ENCODE peak calls at places on chromosomes 4 and X, in eight cellular contexts. P is NCI-H1105, Y is GM12865, U is lower lobe of right lung, X is HT1080, M is IMR-90, E is NCI-H2171 treated with DMSO at 0.1 percent for 48 hours, G is NCI-H748 treated with DMSO at 0.1 percent for 48 hours. L is an unnamed sample.
A peak's percentile ranks its signal among the peaks of the same experiment; 100 is the strongest.

GRCh38 chr4:110854021-110854678 is 231.3 kb upstream of the PITX2 start:
- DNase-seq in P (no peak), Y (no peak), U (no peak), X (peak; percentile 88), M (peak; percentile 84), E (peak; percentile 40), G (no peak), L (peak; percentile 25)

GRCh38 chr4:61373901-61374611 is 173.9 kb downstream of the ADGRL3 start:
- DNase-seq in P (no peak), Y (no peak), U (no peak), X (peak; percentile 60), M (peak; percentile 7), E (no peak), G (no peak), L (no peak)

GRCh38 chrX:134431894-134432293 is 28.1 kb upstream of the HPRT1 start:
- DNase-seq in P (no peak), Y (peak; percentile 18), U (no peak), X (peak; percentile 86), M (peak; percentile 66), E (no peak), G (no peak), L (no peak)

GRCh38 chr4:73479323-73479722 is 2.2 kb upstream of the AFM start:
- DNase-seq in P (no peak), Y (no peak), U (no peak), X (no peak), M (no peak), E (no peak), G (no peak), L (no peak)

GRCh38 chrX:55342533-55343501 is 78.1 kb upstream of the PAGE3 start:
- DNase-seq in P (peak; percentile 34), Y (peak; percentile 43), U (no peak), X (peak; percentile 8), M (no peak), E (peak; percentile 4), G (peak; percentile 9), L (peak; percentile 14)

GRCh38 chr4:11589676-11590075 is 161.0 kb upstream of the HS3ST1 start:
- DNase-seq in P (no peak), Y (no peak), U (no peak), X (peak; percentile 72), M (peak; percentile 69), E (no peak), G (no peak), L (no peak)

GRCh38 chr4:177405508-177405907 is 36.7 kb downstream of the AGA start:
- DNase-seq in P (no peak), Y (no peak), U (no peak), X (peak; percentile 4), M (no peak), E (no peak), G (no peak), L (no peak)

GRCh38 chr4:25563071-25563564 is 92.5 kb upstream of the SLC34A2 start:
- DNase-seq in P (no peak), Y (no peak), U (peak; percentile 81), X (no peak), M (no peak), E (peak; percentile 64), G (peak; percentile 19), L (no peak)

GRCh38 chr4:138572007-138572406 is 329.9 kb upstream of the SLC7A11 start:
- DNase-seq in P (no peak), Y (no peak), U (no peak), X (no peak), M (peak; percentile 11), E (no peak), G (no peak), L (no peak)

GRCh38 chrX:133376422-133376821 is 38.9 kb downstream of the GPC4 start:
- DNase-seq in P (no peak), Y (no peak), U (no peak), X (no peak), M (no peak), E (no peak), G (no peak), L (no peak)

GRCh38 chrX:123087326-123087725 is 96.8 kb upstream of the GRIA3 start:
- DNase-seq in P (no peak), Y (no peak), U (no peak), X (no peak), M (no peak), E (no peak), G (no peak), L (no peak)

GRCh38 chrX:30489323-30489722 is 88.2 kb downstream of the TASL start:
- DNase-seq in P (no peak), Y (peak; percentile 42), U (no peak), X (peak; percentile 33), M (no peak), E (no peak), G (no peak), L (no peak)

GRCh38 chr4:84482564-84483563 is 16.2 kb downstream of the NKX6-1 start:
- DNase-seq in P (no peak), Y (no peak), U (peak; percentile 55), X (no peak), M (no peak), E (no peak), G (no peak), L (peak; percentile 76)

GRCh38 chr4:87427518-87427868 is 5.1 kb downstream of the NUDT9 start:
- DNase-seq in P (no peak), Y (no peak), U (no peak), X (no peak), M (no peak), E (no peak), G (no peak), L (no peak)

GRCh38 chr4:2715426-2715825 is 40.7 kb downstream of the TNIP2 start:
- DNase-seq in P (no peak), Y (no peak), U (no peak), X (no peak), M (no peak), E (no peak), G (no peak), L (no peak)

L was measured in glutamatergic neuron.